ENCODE peak calls at places on chromosomes 16 and 17, in five cellular contexts. One of them, this sample, is unnamed.

GRCh38 chr16:12661656-12662172 is 142.0 kb downstream of the CPPED1 start:
- DNase-seq in T-cell: no peak
- DNase-seq in SW480: no peak
- DNase-seq in Peyer's patch: no peak
- DNase-seq in HuH-7.5: peak; percentile 27
- DNase-seq in this sample: peak; percentile 22

GRCh38 chr17:64625541-64625940 is 36.6 kb downstream of the SMURF2 start:
- DNase-seq in HuH-7.5: no peak
- DNase-seq in T-cell: no peak
- DNase-seq in Peyer's patch: no peak
- DNase-seq in SW480: no peak
- DNase-seq in this sample: no peak

GRCh38 chr16:14196539-14196938 is 125.4 kb downstream of the MRTFB start:
- DNase-seq in Peyer's patch: no peak
- DNase-seq in HuH-7.5: no peak
- DNase-seq in SW480: no peak
- DNase-seq in T-cell: no peak
- DNase-seq in this sample: no peak

GRCh38 chr17:72976971-72977767 is 115.3 kb downstream of the SLC39A11 start:
- DNase-seq in SW480: peak; percentile 77
- DNase-seq in Peyer's patch: peak; percentile 47
- DNase-seq in HuH-7.5: peak; percentile 27
- DNase-seq in T-cell: no peak
- DNase-seq in this sample: no peak

GRCh38 chr17:40556884-40557414 is 8.3 kb downstream of the CCR7 start:
- DNase-seq in Peyer's patch: peak; percentile 48
- DNase-seq in HuH-7.5: no peak
- DNase-seq in SW480: no peak
- DNase-seq in T-cell: no peak
- DNase-seq in this sample: peak; percentile 20

GRCh38 chr17:41452276-41452675 is 11.5 kb upstream of the KRT38 start:
- DNase-seq in SW480: no peak
- DNase-seq in HuH-7.5: no peak
- DNase-seq in T-cell: no peak
- DNase-seq in Peyer's patch: no peak
- DNase-seq in this sample: no peak

GRCh38 chr17:50844117-50844700 is 8.8 kb downstream of the WFIKKN2 start:
- DNase-seq in T-cell: no peak
- DNase-seq in SW480: no peak
- DNase-seq in HuH-7.5: no peak
- DNase-seq in Peyer's patch: no peak
- DNase-seq in this sample: no peak

GRCh38 chr17:43768382-43768781 is 9.8 kb upstream of the SOST start:
- DNase-seq in Peyer's patch: peak; percentile 53
- DNase-seq in HuH-7.5: no peak
- DNase-seq in T-cell: no peak
- DNase-seq in SW480: no peak
- DNase-seq in this sample: peak; percentile 66

GRCh38 chr17:32998111-32998892 is 6.7 kb downstream of the SPACA3 start:
- DNase-seq in T-cell: peak; percentile 68
- DNase-seq in Peyer's patch: peak; percentile 90
- DNase-seq in HuH-7.5: peak; percentile 64
- DNase-seq in SW480: peak; percentile 77
- DNase-seq in this sample: peak; percentile 94

GRCh38 chr17:50638572-50638850 is 3.8 kb downstream of the ABCC3 start:
- DNase-seq in HuH-7.5: no peak
- DNase-seq in SW480: peak; percentile 73
- DNase-seq in Peyer's patch: no peak
- DNase-seq in T-cell: no peak
- DNase-seq in this sample: no peak

GRCh38 chr16:87784812-87785211 is 19.0 kb upstream of the KLHDC4 start:
- DNase-seq in Peyer's patch: no peak
- DNase-seq in T-cell: no peak
- DNase-seq in SW480: no peak
- DNase-seq in HuH-7.5: peak; percentile 63
- DNase-seq in this sample: no peak

GRCh38 chr17:30005709-30006320 is 64.4 kb downstream of the EFCAB5 start:
- DNase-seq in Peyer's patch: no peak
- DNase-seq in T-cell: no peak
- DNase-seq in HuH-7.5: peak; percentile 17
- DNase-seq in SW480: no peak
- DNase-seq in this sample: no peak

GRCh38 chr17:37064166-37064565 is 115.4 kb downstream of the AATF start:
- DNase-seq in Peyer's patch: no peak
- DNase-seq in HuH-7.5: no peak
- DNase-seq in SW480: no peak
- DNase-seq in T-cell: no peak
- DNase-seq in this sample: no peak

GRCh38 chr16:13307255-13307654 is 405.9 kb downstream of the SHISA9 start:
- DNase-seq in Peyer's patch: no peak
- DNase-seq in HuH-7.5: no peak
- DNase-seq in SW480: peak; percentile 98
- DNase-seq in T-cell: no peak
- DNase-seq in this sample: no peak

GRCh38 chr16:84085774-84086173 is 31.0 kb downstream of the MBTPS1 start:
- DNase-seq in T-cell: no peak
- DNase-seq in HuH-7.5: no peak
- DNase-seq in SW480: no peak
- DNase-seq in Peyer's patch: no peak
- DNase-seq in this sample: no peak

GRCh38 chr17:73261952-73262675 is 434 bp upstream of the CPSF4L start:
- DNase-seq in HuH-7.5: no peak
- DNase-seq in T-cell: no peak
- DNase-seq in Peyer's patch: peak; percentile 73
- DNase-seq in SW480: peak; percentile 76
- DNase-seq in this sample: peak; percentile 85

GRCh38 chr17:65332375-65332774 is 195.2 kb downstream of the RGS9 start:
- DNase-seq in T-cell: no peak
- DNase-seq in HuH-7.5: no peak
- DNase-seq in Peyer's patch: no peak
- DNase-seq in SW480: peak; percentile 84
- DNase-seq in this sample: no peak

GRCh38 chr16:19499006-19499405 is 22.9 kb downstream of the GDE1 start:
- DNase-seq in Peyer's patch: no peak
- DNase-seq in T-cell: no peak
- DNase-seq in HuH-7.5: no peak
- DNase-seq in SW480: no peak
- DNase-seq in this sample: no peak

GRCh38 chr17:10754109-10754508 is 24.3 kb upstream of the TMEM220 start:
- DNase-seq in SW480: peak; percentile 36
- DNase-seq in HuH-7.5: no peak
- DNase-seq in T-cell: peak; percentile 3
- DNase-seq in Peyer's patch: peak; percentile 69
- DNase-seq in this sample: peak; percentile 67

GRCh38 chr17:57662021-57662420 is 83.1 kb downstream of the CCDC182 start:
- DNase-seq in HuH-7.5: no peak
- DNase-seq in Peyer's patch: no peak
- DNase-seq in T-cell: no peak
- DNase-seq in SW480: no peak
- DNase-seq in this sample: no peak

GRCh38 chr16:13013043-13013442 is 111.6 kb downstream of the SHISA9 start:
- DNase-seq in T-cell: no peak
- DNase-seq in Peyer's patch: no peak
- DNase-seq in SW480: no peak
- DNase-seq in HuH-7.5: no peak
- DNase-seq in this sample: no peak

This sample was measured in colonic mucosa.